ENCODE peak calls at places on chromosomes 7 and 10, in nine cellular contexts. One of them, this sample, is unnamed.

GRCh38 chr10:104308439-104308903 is 29.8 kb downstream of the ITPRIP start:
- DNase-seq in Peyer's patch: no peak
- DNase-seq in brain microvascular endothelial cell: no peak
- DNase-seq in left ventricle myocardium inferior: no peak
- DNase-seq in SJSA1: no peak
- DNase-seq in testis: no peak
- DNase-seq in IMR-90: no peak
- DNase-seq in adrenal gland: no peak
- DNase-seq in fibroblast of lung: no peak
- DNase-seq in this sample: no peak

GRCh38 chr7:39951156-39951942 is 1.3 kb downstream of the CDK13 start:
- DNase-seq in Peyer's patch: peak
- DNase-seq in brain microvascular endothelial cell: peak
- DNase-seq in left ventricle myocardium inferior: peak
- DNase-seq in SJSA1: peak
- DNase-seq in testis: peak
- DNase-seq in IMR-90: peak
- DNase-seq in adrenal gland: peak
- DNase-seq in fibroblast of lung: peak
- DNase-seq in this sample: peak

GRCh38 chr7:25726682-25727357 is 425.2 kb upstream of the NFE2L3 start:
- DNase-seq in Peyer's patch: no peak
- DNase-seq in brain microvascular endothelial cell: no peak
- DNase-seq in left ventricle myocardium inferior: no peak
- DNase-seq in SJSA1: no peak
- DNase-seq in testis: no peak
- DNase-seq in IMR-90: no peak
- DNase-seq in adrenal gland: no peak
- DNase-seq in fibroblast of lung: no peak
- DNase-seq in this sample: no peak

GRCh38 chr7:30561389-30561788 is 33.3 kb upstream of the GARS1 start:
- DNase-seq in Peyer's patch: no peak
- DNase-seq in brain microvascular endothelial cell: no peak
- DNase-seq in left ventricle myocardium inferior: no peak
- DNase-seq in SJSA1: no peak
- DNase-seq in testis: no peak
- DNase-seq in IMR-90: no peak
- DNase-seq in adrenal gland: no peak
- DNase-seq in fibroblast of lung: no peak
- DNase-seq in this sample: no peak

GRCh38 chr7:100894860-100895700 is 608 bp downstream of the ACHE start:
- DNase-seq in Peyer's patch: peak
- DNase-seq in brain microvascular endothelial cell: no peak
- DNase-seq in left ventricle myocardium inferior: peak
- DNase-seq in SJSA1: no peak
- DNase-seq in testis: peak
- DNase-seq in IMR-90: no peak
- DNase-seq in adrenal gland: peak
- DNase-seq in fibroblast of lung: no peak
- DNase-seq in this sample: peak

GRCh38 chr7:15684036-15684815 is 2.3 kb downstream of the MEOX2 start:
- DNase-seq in Peyer's patch: no peak
- DNase-seq in brain microvascular endothelial cell: no peak
- DNase-seq in left ventricle myocardium inferior: no peak
- DNase-seq in SJSA1: no peak
- DNase-seq in testis: no peak
- DNase-seq in IMR-90: no peak
- DNase-seq in adrenal gland: no peak
- DNase-seq in fibroblast of lung: no peak
- DNase-seq in this sample: no peak

GRCh38 chr10:52115823-52116222 is 198.3 kb upstream of the DKK1 start:
- DNase-seq in Peyer's patch: no peak
- DNase-seq in brain microvascular endothelial cell: peak
- DNase-seq in left ventricle myocardium inferior: no peak
- DNase-seq in SJSA1: no peak
- DNase-seq in testis: no peak
- DNase-seq in IMR-90: peak
- DNase-seq in adrenal gland: no peak
- DNase-seq in fibroblast of lung: peak
- DNase-seq in this sample: no peak

GRCh38 chr10:28072573-28072972 is 73.7 kb upstream of the ODAD2 start:
- DNase-seq in Peyer's patch: no peak
- DNase-seq in brain microvascular endothelial cell: no peak
- DNase-seq in left ventricle myocardium inferior: no peak
- DNase-seq in SJSA1: no peak
- DNase-seq in testis: no peak
- DNase-seq in IMR-90: peak
- DNase-seq in adrenal gland: no peak
- DNase-seq in fibroblast of lung: peak
- DNase-seq in this sample: no peak

GRCh38 chr10:70315276-70315675 is 31.5 kb upstream of the NPFFR1 start:
- DNase-seq in Peyer's patch: no peak
- DNase-seq in brain microvascular endothelial cell: no peak
- DNase-seq in left ventricle myocardium inferior: no peak
- DNase-seq in SJSA1: no peak
- DNase-seq in testis: no peak
- DNase-seq in IMR-90: no peak
- DNase-seq in adrenal gland: no peak
- DNase-seq in fibroblast of lung: no peak
- DNase-seq in this sample: no peak

GRCh38 chr10:24822557-24822956 is 98.9 kb upstream of the ARHGAP21 start:
- DNase-seq in Peyer's patch: no peak
- DNase-seq in brain microvascular endothelial cell: no peak
- DNase-seq in left ventricle myocardium inferior: no peak
- DNase-seq in SJSA1: no peak
- DNase-seq in testis: no peak
- DNase-seq in IMR-90: no peak
- DNase-seq in adrenal gland: no peak
- DNase-seq in fibroblast of lung: no peak
- DNase-seq in this sample: no peak

GRCh38 chr7:116692599-116693308 is 20.8 kb downstream of the MET start:
- DNase-seq in Peyer's patch: no peak
- DNase-seq in brain microvascular endothelial cell: no peak
- DNase-seq in left ventricle myocardium inferior: no peak
- DNase-seq in SJSA1: no peak
- DNase-seq in testis: no peak
- DNase-seq in IMR-90: peak
- DNase-seq in adrenal gland: no peak
- DNase-seq in fibroblast of lung: peak
- DNase-seq in this sample: no peak

GRCh38 chr7:264541-265191 is 25.3 kb upstream of the FOXL3 start:
- DNase-seq in Peyer's patch: no peak
- DNase-seq in brain microvascular endothelial cell: no peak
- DNase-seq in left ventricle myocardium inferior: no peak
- DNase-seq in SJSA1: no peak
- DNase-seq in testis: no peak
- DNase-seq in IMR-90: no peak
- DNase-seq in adrenal gland: no peak
- DNase-seq in fibroblast of lung: no peak
- DNase-seq in this sample: peak

GRCh38 chr10:3782099-3782455 is 2.9 kb downstream of the KLF6 start:
- DNase-seq in Peyer's patch: peak
- DNase-seq in brain microvascular endothelial cell: peak
- DNase-seq in left ventricle myocardium inferior: no peak
- DNase-seq in SJSA1: no peak
- DNase-seq in testis: peak
- DNase-seq in IMR-90: no peak
- DNase-seq in adrenal gland: peak
- DNase-seq in fibroblast of lung: no peak
- DNase-seq in this sample: peak

GRCh38 chr10:44284198-44285084 is 100.5 kb downstream of the CXCL12 start:
- DNase-seq in Peyer's patch: no peak
- DNase-seq in brain microvascular endothelial cell: no peak
- DNase-seq in left ventricle myocardium inferior: no peak
- DNase-seq in SJSA1: no peak
- DNase-seq in testis: no peak
- DNase-seq in IMR-90: no peak
- DNase-seq in adrenal gland: no peak
- DNase-seq in fibroblast of lung: no peak
- DNase-seq in this sample: no peak

GRCh38 chr7:78528964-78529363 is 730.4 kb downstream of the PHTF2 start:
- DNase-seq in Peyer's patch: no peak
- DNase-seq in brain microvascular endothelial cell: peak
- DNase-seq in left ventricle myocardium inferior: no peak
- DNase-seq in SJSA1: no peak
- DNase-seq in testis: no peak
- DNase-seq in IMR-90: peak
- DNase-seq in adrenal gland: no peak
- DNase-seq in fibroblast of lung: no peak
- DNase-seq in this sample: no peak

GRCh38 chr10:78756604-78757442 is 311.9 kb upstream of the ZMIZ1 start:
- DNase-seq in Peyer's patch: peak
- DNase-seq in brain microvascular endothelial cell: peak
- DNase-seq in left ventricle myocardium inferior: peak
- DNase-seq in SJSA1: peak
- DNase-seq in testis: peak
- DNase-seq in IMR-90: peak
- DNase-seq in adrenal gland: peak
- DNase-seq in fibroblast of lung: peak
- DNase-seq in this sample: peak

GRCh38 chr7:71308105-71308504 is 176.2 kb downstream of the GALNT17 start:
- DNase-seq in Peyer's patch: no peak
- DNase-seq in brain microvascular endothelial cell: no peak
- DNase-seq in left ventricle myocardium inferior: peak
- DNase-seq in SJSA1: no peak
- DNase-seq in testis: peak
- DNase-seq in IMR-90: no peak
- DNase-seq in adrenal gland: no peak
- DNase-seq in fibroblast of lung: peak
- DNase-seq in this sample: no peak

GRCh38 chr7:128053023-128053422 is 21.8 kb upstream of the LRRC4 start:
- DNase-seq in Peyer's patch: no peak
- DNase-seq in brain microvascular endothelial cell: no peak
- DNase-seq in left ventricle myocardium inferior: no peak
- DNase-seq in SJSA1: no peak
- DNase-seq in testis: no peak
- DNase-seq in IMR-90: peak
- DNase-seq in adrenal gland: no peak
- DNase-seq in fibroblast of lung: peak
- DNase-seq in this sample: no peak

GRCh38 chr7:118232837-118233236 is 8.3 kb downstream of the ANKRD7 start:
- DNase-seq in Peyer's patch: no peak
- DNase-seq in brain microvascular endothelial cell: no peak
- DNase-seq in left ventricle myocardium inferior: no peak
- DNase-seq in SJSA1: no peak
- DNase-seq in testis: no peak
- DNase-seq in IMR-90: no peak
- DNase-seq in adrenal gland: no peak
- DNase-seq in fibroblast of lung: peak
- DNase-seq in this sample: no peak

GRCh38 chr10:118471863-118472262 is 123.6 kb downstream of the PRLHR start:
- DNase-seq in Peyer's patch: no peak
- DNase-seq in brain microvascular endothelial cell: peak
- DNase-seq in left ventricle myocardium inferior: no peak
- DNase-seq in SJSA1: peak
- DNase-seq in testis: no peak
- DNase-seq in IMR-90: peak
- DNase-seq in adrenal gland: no peak
- DNase-seq in fibroblast of lung: peak
- DNase-seq in this sample: no peak

GRCh38 chr10:76035010-76035727 is 603.7 kb downstream of the LRMDA start:
- DNase-seq in Peyer's patch: no peak
- DNase-seq in brain microvascular endothelial cell: no peak
- DNase-seq in left ventricle myocardium inferior: no peak
- DNase-seq in SJSA1: no peak
- DNase-seq in testis: no peak
- DNase-seq in IMR-90: no peak
- DNase-seq in adrenal gland: no peak
- DNase-seq in fibroblast of lung: peak
- DNase-seq in this sample: no peak

GRCh38 chr7:14762552-14762951 is 140.0 kb downstream of the DGKB start:
- DNase-seq in Peyer's patch: no peak
- DNase-seq in brain microvascular endothelial cell: no peak
- DNase-seq in left ventricle myocardium inferior: no peak
- DNase-seq in SJSA1: no peak
- DNase-seq in testis: no peak
- DNase-seq in IMR-90: no peak
- DNase-seq in adrenal gland: no peak
- DNase-seq in fibroblast of lung: no peak
- DNase-seq in this sample: no peak

GRCh38 chr7:87600130-87601124 is at the start of gene ABCB1:
- DNase-seq in Peyer's patch: peak
- DNase-seq in brain microvascular endothelial cell: no peak
- DNase-seq in left ventricle myocardium inferior: peak
- DNase-seq in SJSA1: peak
- DNase-seq in testis: peak
- DNase-seq in IMR-90: peak
- DNase-seq in adrenal gland: peak
- DNase-seq in fibroblast of lung: peak
- DNase-seq in this sample: peak
- H3K27ac ChIP-seq in Peyer's patch: peak
- H3K27ac ChIP-seq in brain microvascular endothelial cell: no peak
- H3K27ac ChIP-seq in left ventricle myocardium inferior: peak
- H3K27ac ChIP-seq in SJSA1: no peak
- H3K27ac ChIP-seq in testis: no peak
- H3K27ac ChIP-seq in IMR-90: no peak
- H3K27ac ChIP-seq in adrenal gland: peak
- H3K27ac ChIP-seq in fibroblast of lung: no peak
- H3K27ac ChIP-seq in this sample: no peak

GRCh38 chr7:43018446-43018845 is 86.3 kb downstream of the MRPL32 start:
- DNase-seq in Peyer's patch: no peak
- DNase-seq in brain microvascular endothelial cell: no peak
- DNase-seq in left ventricle myocardium inferior: no peak
- DNase-seq in SJSA1: no peak
- DNase-seq in testis: no peak
- DNase-seq in IMR-90: no peak
- DNase-seq in adrenal gland: no peak
- DNase-seq in fibroblast of lung: peak
- DNase-seq in this sample: no peak
- H3K27ac ChIP-seq in Peyer's patch: no peak
- H3K27ac ChIP-seq in brain microvascular endothelial cell: no peak
- H3K27ac ChIP-seq in left ventricle myocardium inferior: no peak
- H3K27ac ChIP-seq in SJSA1: no peak
- H3K27ac ChIP-seq in testis: no peak
- H3K27ac ChIP-seq in IMR-90: no peak
- H3K27ac ChIP-seq in adrenal gland: no peak
- H3K27ac ChIP-seq in fibroblast of lung: no peak
- H3K27ac ChIP-seq in this sample: no peak

DNA sequence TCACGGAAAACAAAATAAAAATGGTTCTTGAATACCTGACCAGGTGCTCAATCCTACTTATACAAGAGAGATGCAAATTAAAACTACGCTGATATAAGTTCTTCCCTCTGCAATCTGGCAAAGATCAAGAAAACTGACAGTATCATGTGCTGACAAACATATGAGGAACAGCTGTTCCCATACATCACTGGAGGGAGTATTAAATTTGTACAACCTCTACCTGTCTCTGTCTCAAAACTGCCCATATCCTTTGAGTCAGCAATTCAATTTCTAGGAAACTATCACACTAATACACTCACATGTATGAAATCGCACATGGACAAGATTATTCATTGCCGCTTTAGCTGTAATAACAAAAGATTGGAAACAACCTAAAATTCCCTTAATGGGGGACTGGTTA is 11.0 kb upstream of the IL6 start:
- DNase-seq in Peyer's patch: no peak
- DNase-seq in brain microvascular endothelial cell: no peak
- DNase-seq in left ventricle myocardium inferior: no peak
- DNase-seq in SJSA1: no peak
- DNase-seq in testis: no peak
- DNase-seq in IMR-90: no peak
- DNase-seq in adrenal gland: no peak
- DNase-seq in fibroblast of lung: no peak
- DNase-seq in this sample: no peak
- H3K27ac ChIP-seq in Peyer's patch: no peak
- H3K27ac ChIP-seq in brain microvascular endothelial cell: no peak
- H3K27ac ChIP-seq in left ventricle myocardium inferior: no peak
- H3K27ac ChIP-seq in SJSA1: no peak
- H3K27ac ChIP-seq in testis: no peak
- H3K27ac ChIP-seq in IMR-90: no peak
- H3K27ac ChIP-seq in adrenal gland: no peak
- H3K27ac ChIP-seq in fibroblast of lung: no peak
- H3K27ac ChIP-seq in this sample: no peak

GRCh38 chr10:74963549-74963948 is 137.1 kb downstream of the KAT6B start:
- DNase-seq in Peyer's patch: no peak
- DNase-seq in brain microvascular endothelial cell: no peak
- DNase-seq in left ventricle myocardium inferior: no peak
- DNase-seq in SJSA1: no peak
- DNase-seq in testis: no peak
- DNase-seq in IMR-90: peak
- DNase-seq in adrenal gland: no peak
- DNase-seq in fibroblast of lung: peak
- DNase-seq in this sample: no peak
- H3K27ac ChIP-seq in Peyer's patch: no peak
- H3K27ac ChIP-seq in brain microvascular endothelial cell: no peak
- H3K27ac ChIP-seq in left ventricle myocardium inferior: no peak
- H3K27ac ChIP-seq in SJSA1: no peak
- H3K27ac ChIP-seq in testis: no peak
- H3K27ac ChIP-seq in IMR-90: no peak
- H3K27ac ChIP-seq in adrenal gland: no peak
- H3K27ac ChIP-seq in fibroblast of lung: no peak
- H3K27ac ChIP-seq in this sample: no peak